ENCODE peak calls at places on chromosomes 6 and 20, in ten cellular contexts. C, S, B, U, L, M, I, E, Z and Y are unnamed samples.

GRCh38 chr6:85449388-85449817 is 480 bp upstream of the NT5E start:
- DNase-seq in E (peak; percentile 36), U (peak; percentile 50), I (peak; percentile 85), L (no peak), Z (peak; percentile 84), M (no peak), S (no peak), C (no peak), B (no peak), Y (no peak)

GRCh38 chr20:46631212-46631869 is 19.9 kb downstream of the SLC13A3 start:
- DNase-seq in M (no peak), U (no peak), Z (peak; percentile 40), C (no peak), S (no peak), B (peak; percentile 66), I (peak; percentile 27), E (no peak), L (no peak), Y (no peak)

GRCh38 chr20:10636326-10636818 is 37.4 kb downstream of the JAG1 start:
- DNase-seq in B (no peak), S (no peak), U (no peak), L (no peak), E (no peak), C (no peak), Z (peak; percentile 65), M (no peak), I (peak; percentile 66), Y (no peak)

GRCh38 chr6:20186981-20187380 is 25.3 kb downstream of the MBOAT1 start:
- DNase-seq in E (no peak), M (no peak), C (no peak), Z (no peak), L (no peak), I (no peak), U (no peak), B (no peak), S (no peak), Y (no peak)

GRCh38 chr20:8721098-8721497 is 347.8 kb upstream of the PLCB4 start:
- DNase-seq in Z (peak; percentile 79), U (no peak), M (no peak), E (peak; percentile 47), I (peak; percentile 50), B (no peak), L (no peak), C (peak; percentile 55), S (no peak), Y (no peak)

GRCh38 chr6:26319405-26320128 is 45.4 kb upstream of the BTN3A2 start:
- DNase-seq in B (no peak), M (no peak), I (no peak), C (no peak), S (no peak), Z (no peak), U (no peak), E (no peak), L (no peak), Y (no peak)

GRCh38 chr6:141877275-141877983 is 255.3 kb upstream of the GJE1 start:
- DNase-seq in M (no peak), S (no peak), E (no peak), Z (no peak), L (no peak), I (no peak), U (no peak), C (no peak), B (no peak), Y (no peak)

GRCh38 chr6:20661721-20662120 is 127.5 kb downstream of the CDKAL1 start:
- DNase-seq in S (no peak), C (no peak), L (no peak), B (no peak), U (no peak), M (no peak), Z (peak; percentile 63), E (no peak), I (no peak), Y (no peak)

DNA sequence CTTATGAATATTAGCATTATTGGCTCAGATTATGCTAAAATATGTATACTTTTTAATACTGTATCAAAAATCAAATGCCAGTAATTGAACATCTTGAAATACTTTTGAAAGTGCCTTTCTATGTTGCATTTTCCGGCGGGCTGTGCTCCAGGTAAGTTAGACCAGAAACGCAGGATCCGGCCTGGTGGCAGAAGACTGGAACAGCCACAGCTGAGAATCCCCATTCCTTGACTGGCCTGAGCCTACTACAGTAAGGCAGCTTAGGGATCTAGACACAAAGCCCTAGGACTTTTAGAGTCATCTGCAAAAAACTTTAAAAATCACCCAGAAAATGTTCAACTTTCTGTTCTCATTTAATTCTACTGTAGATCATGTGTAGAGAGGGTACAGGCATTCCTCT is 138.8 kb upstream of the C6orf118 start:
- DNase-seq in C (no peak), I (no peak), U (no peak), Z (no peak), M (no peak), S (no peak), B (no peak), E (no peak), L (no peak), Y (no peak)
- TF ChIP-seq CTCF in C (no peak), I (no peak), U (no peak), Z (peak; percentile 8), M (no peak), S (no peak), B (no peak), E (no peak), L (no peak), Y (no peak)

GRCh38 chr6:129114992-129115391 is 232.1 kb downstream of the LAMA2 start:
- DNase-seq in E (no peak), U (no peak), Z (peak; percentile 66), M (no peak), S (no peak), L (no peak), B (no peak), I (no peak), C (no peak), Y (no peak)
- TF ChIP-seq CTCF in E (no peak), U (no peak), Z (no peak), M (no peak), S (no peak), L (no peak), B (no peak), I (no peak), C (no peak), Y (no peak)

GRCh38 chr6:75934643-75935472 is 137.6 kb downstream of the IMPG1 start:
- DNase-seq in I (peak; percentile 73), L (no peak), B (no peak), M (peak; percentile 40), S (no peak), E (peak; percentile 21), Z (peak; percentile 85), U (peak; percentile 50), C (peak; percentile 43), Y (no peak)
- TF ChIP-seq CTCF in I (peak; percentile 86), L (peak; percentile 65), B (peak; percentile 69), M (peak; percentile 34), S (peak; percentile 72), E (peak; percentile 69), Z (peak; percentile 74), U (peak; percentile 69), C (peak; percentile 82), Y (no peak)

GRCh38 chr6:42321976-42322375 is 104.3 kb upstream of the MRPS10 start:
- DNase-seq in U (no peak), E (no peak), L (no peak), B (no peak), S (no peak), C (no peak), Z (no peak), I (no peak), M (no peak), Y (no peak)

GRCh38 chr6:42320762-42321161 is 103.1 kb upstream of the MRPS10 start:
- DNase-seq in I (peak; percentile 66), Z (peak; percentile 26), M (no peak), B (no peak), S (no peak), U (no peak), E (no peak), C (no peak), L (no peak), Y (no peak)

GRCh38 chr6:42318485-42318884 is 100.8 kb upstream of the MRPS10 start:
- DNase-seq in U (no peak), M (no peak), S (no peak), I (no peak), C (no peak), B (no peak), E (no peak), L (no peak), Z (no peak), Y (no peak)

GRCh38 chr6:42326248-42326647 is 108.6 kb upstream of the MRPS10 start:
- DNase-seq in U (no peak), B (no peak), C (no peak), Z (no peak), I (no peak), L (no peak), S (no peak), E (no peak), M (no peak), Y (no peak)

DNA sequence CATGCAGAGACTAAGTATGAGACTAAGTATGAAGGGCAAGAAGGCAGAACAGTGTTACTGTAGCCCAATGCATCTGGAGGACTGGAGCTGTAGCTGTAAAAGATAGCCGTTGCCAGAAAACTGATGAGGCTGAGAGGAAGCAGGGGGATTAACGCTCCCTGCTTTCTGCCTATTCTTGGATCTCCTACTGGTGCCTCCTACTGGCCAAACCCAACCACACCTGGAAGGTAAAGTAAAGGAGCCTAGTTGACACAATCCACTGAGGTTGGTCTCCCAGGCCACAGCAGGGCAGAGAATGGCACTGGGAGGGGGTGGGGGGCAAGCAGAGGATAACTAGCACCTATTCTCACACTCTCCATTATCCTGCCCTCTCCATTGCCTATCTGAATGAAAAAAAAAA is 105.0 kb upstream of the MRPS10 start:
- DNase-seq in M (no peak), C (no peak), I (no peak), U (no peak), L (no peak), E (no peak), S (no peak), Z (no peak), B (no peak), Y (no peak)
- TF ChIP-seq CTCF in M (no peak), C (no peak), I (peak; percentile 11), U (no peak), L (no peak), E (no peak), S (no peak), Z (no peak), B (no peak), Y (no peak)

GRCh38 chr20:23363257-23363649 is 1.3 kb downstream of the GZF1 start:
- DNase-seq in S (no peak), Z (no peak), I (no peak), U (no peak), E (no peak), L (peak; percentile 67), M (no peak), C (no peak), B (no peak), Y (no peak)

GRCh38 chr20:23362392-23363256 is 642 bp downstream of the GZF1 start:
- DNase-seq in M (no peak), U (peak; percentile 40), C (peak; percentile 48), B (peak; percentile 80), Z (peak; percentile 40), E (peak; percentile 49), S (no peak), L (peak; percentile 77), I (peak; percentile 24), Y (peak; percentile 64)

GRCh38 chr20:23358923-23359572 is 2.9 kb upstream of the GZF1 start:
- DNase-seq in B (no peak), Z (no peak), C (no peak), L (no peak), U (no peak), M (no peak), S (no peak), I (no peak), E (no peak), Y (no peak)

GRCh38 chr20:23361108-23361650 is 803 bp upstream of the GZF1 start:
- DNase-seq in Z (peak; percentile 67), U (peak; percentile 80), I (no peak), B (no peak), E (no peak), L (no peak), M (no peak), C (no peak), S (no peak), Y (no peak)

GRCh38 chr20:23361651-23362391 is at the start of gene GZF1:
- DNase-seq in M (peak; percentile 100), U (peak; percentile 98), I (peak; percentile 96), B (peak; percentile 99), E (peak; percentile 96), S (peak; percentile 98), C (peak; percentile 99), Z (peak; percentile 98), L (peak; percentile 99), Y (peak; percentile 99)
- TF ChIP-seq CTCF in M (peak; percentile 48), U (peak; percentile 26), I (no peak), B (no peak), E (peak; percentile 11), S (no peak), C (no peak), Z (peak; percentile 1), L (no peak), Y (no peak)